ENCODE peak calls at places on chromosomes 7 and 10, in nine cellular contexts. Z, H, X, Q, K, E, S, W and I are unnamed samples.

GRCh38 chr7:128794020-128794419 is 2.3 kb downstream of the CCDC136 start:
- DNase-seq in K (peak), H (no peak), S (peak), W (no peak), X (no peak), Z (no peak), Q (no peak), E (no peak), I (no peak)

GRCh38 chr7:139776486-139777303 is 1.1 kb downstream of the HIPK2 start:
- DNase-seq in E (no peak), W (peak), Z (no peak), S (no peak), X (peak), Q (no peak), K (peak), H (peak), I (peak)

GRCh38 chr10:70902659-70903261 is 14.4 kb upstream of the PCBD1 start:
- DNase-seq in S (no peak), E (no peak), W (no peak), Z (no peak), H (no peak), X (no peak), K (no peak), Q (no peak), I (no peak)

GRCh38 chr7:80719261-80719660 is 80.8 kb downstream of the CD36 start:
- DNase-seq in W (no peak), K (no peak), Q (peak), E (no peak), Z (no peak), X (no peak), H (peak), S (no peak), I (no peak)

GRCh38 chr7:142875456-142875855 is 10.1 kb downstream of the TRPV6 start:
- DNase-seq in K (no peak), Q (no peak), W (no peak), Z (no peak), S (no peak), H (no peak), X (no peak), E (no peak), I (no peak)

GRCh38 chr7:76428868-76429805 is 4.4 kb downstream of the ZP3 start:
- DNase-seq in Q (no peak), X (no peak), Z (no peak), W (no peak), S (peak), K (no peak), H (peak), E (no peak), I (no peak)

GRCh38 chr10:4822208-4822607 is 3.8 kb upstream of the AKR1E2 start:
- DNase-seq in H (no peak), K (no peak), Q (no peak), Z (no peak), E (no peak), S (no peak), W (no peak), X (no peak), I (no peak)

GRCh38 chr7:73376671-73377412 is 48.9 kb downstream of the FKBP6 start:
- DNase-seq in X (no peak), W (no peak), H (no peak), K (no peak), E (no peak), Z (no peak), S (no peak), Q (no peak), I (no peak)

DNA sequence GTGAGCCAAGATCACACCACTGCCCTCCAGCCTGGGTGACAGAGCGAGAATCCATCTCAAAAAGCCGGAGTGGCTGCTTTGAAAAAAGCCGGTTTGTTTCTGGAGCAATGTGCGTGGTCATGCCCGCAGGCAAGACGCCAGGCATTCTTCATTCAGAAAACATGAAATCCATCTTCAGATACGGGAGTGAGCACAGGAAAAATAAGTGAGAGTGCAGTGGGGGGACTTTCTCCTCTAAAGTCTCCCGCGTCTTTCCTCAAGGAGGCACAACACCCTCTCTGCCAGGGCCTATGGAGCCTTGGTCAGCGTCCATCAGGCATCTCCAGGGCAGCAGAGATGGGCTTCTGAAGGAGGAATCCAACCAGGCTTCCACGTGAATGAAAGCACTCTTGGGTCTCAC is 62.3 kb upstream of the DGKI start:
- DNase-seq in S (no peak), K (no peak), X (no peak), H (peak), Z (no peak), E (peak), W (no peak), Q (no peak), I (no peak)
- TF ChIP-seq CTCF in S (no peak), K (no peak), X (no peak), H (no peak), Z (no peak), E (no peak), W (no peak), Q (no peak), I (no peak)

GRCh38 chr7:122651451-122651850 is 47.5 kb downstream of the RNF133 start:
- DNase-seq in S (no peak), X (no peak), Z (no peak), W (no peak), H (no peak), E (no peak), Q (no peak), K (no peak), I (no peak)
- H3K27ac ChIP-seq in S (no peak), X (no peak), Z (no peak), W (no peak), H (no peak), E (no peak), Q (no peak), K (no peak), I (no peak)

GRCh38 chr10:63922714-63923317 is 401.6 kb downstream of the REEP3 start:
- DNase-seq in X (no peak), K (no peak), E (no peak), Z (no peak), Q (no peak), W (no peak), H (no peak), S (no peak), I (no peak)
- TF ChIP-seq CTCF in X (no peak), K (no peak), E (no peak), Z (no peak), Q (no peak), W (no peak), H (no peak), S (no peak), I (no peak)

GRCh38 chr7:105304040-105304895 is 84.5 kb downstream of the SRPK2 start:
- DNase-seq in K (no peak), E (no peak), H (peak), X (no peak), Q (no peak), W (no peak), S (no peak), Z (no peak), I (peak)
- H3K27ac ChIP-seq in K (no peak), E (no peak), H (no peak), X (peak), Q (no peak), W (no peak), S (no peak), Z (peak), I (no peak)